ENCODE peak calls at places on chromosomes 5 and 9, in seven cellular contexts. K, O, D, X, E, M and S are unnamed samples. For H3K36me3, the result is how much of the 10 kb centered on the place peaks cover.

GRCh38 chr5:170818222-170818621 is 34.7 kb downstream of the GABRP start:
- DNase-seq in K (no peak), O (no peak), D (no peak), X (no peak), E (no peak), M (no peak), S (no peak)

GRCh38 chr9:128061305-128061704 is 5.8 kb downstream of the NAIF1 start:
- DNase-seq in K (no peak), O (no peak), D (no peak), X (no peak), E (no peak), M (no peak), S (no peak)

GRCh38 chr5:62564101-62564500 is 14.5 kb upstream of the LRRC70 start:
- DNase-seq in K (no peak), O (no peak), D (no peak), X (no peak), E (no peak), M (no peak), S (no peak)

GRCh38 chr5:160021818-160022446 is 13.0 kb downstream of the TTC1 start:
- DNase-seq in K (peak), O (peak), D (no peak), X (no peak), E (no peak), M (no peak), S (no peak)

GRCh38 chr5:74501674-74502478 is 138.7 kb downstream of the ENC1 start:
- DNase-seq in K (no peak), O (no peak), D (no peak), X (no peak), E (no peak), M (no peak), S (no peak)

GRCh38 chr9:98962861-98963260 is 19.2 kb downstream of the COL15A1 start:
- DNase-seq in K (peak), O (no peak), D (no peak), X (no peak), E (no peak), M (no peak), S (no peak)

GRCh38 chr5:102823441-102823874 is 68.4 kb downstream of the PAM start:
- DNase-seq in K (no peak), O (no peak), D (no peak), X (no peak), E (no peak), M (no peak), S (no peak)

GRCh38 chr5:141825836-141826560 is 52.2 kb downstream of the PCDH1 start:
- DNase-seq in K (peak), O (no peak), D (no peak), X (no peak), E (no peak), M (no peak), S (no peak)

GRCh38 chr9:93096131-93096802 is at the start of gene CARD19:
- DNase-seq in K (peak), O (peak), D (peak), X (no peak), E (peak), M (peak), S (peak)

GRCh38 chr9:133443982-133444381 is 15.8 kb upstream of the CACFD1 start:
- DNase-seq in K (no peak), O (no peak), D (no peak), X (no peak), E (no peak), M (no peak), S (no peak)

GRCh38 chr5:98314262-98314661 is 459.2 kb upstream of the RGMB start:
- DNase-seq in K (no peak), O (no peak), D (no peak), X (no peak), E (no peak), M (no peak), S (no peak)

GRCh38 chr5:72246239-72246580 is 73.8 kb downstream of the MRPS27 start:
- DNase-seq in K (no peak), O (no peak), D (no peak), X (no peak), E (no peak), M (no peak), S (no peak)
- H3K4me3 ChIP-seq in K (no peak), O (no peak), D (no peak), X (no peak), E (no peak), M (no peak), S (no peak)

DNA sequence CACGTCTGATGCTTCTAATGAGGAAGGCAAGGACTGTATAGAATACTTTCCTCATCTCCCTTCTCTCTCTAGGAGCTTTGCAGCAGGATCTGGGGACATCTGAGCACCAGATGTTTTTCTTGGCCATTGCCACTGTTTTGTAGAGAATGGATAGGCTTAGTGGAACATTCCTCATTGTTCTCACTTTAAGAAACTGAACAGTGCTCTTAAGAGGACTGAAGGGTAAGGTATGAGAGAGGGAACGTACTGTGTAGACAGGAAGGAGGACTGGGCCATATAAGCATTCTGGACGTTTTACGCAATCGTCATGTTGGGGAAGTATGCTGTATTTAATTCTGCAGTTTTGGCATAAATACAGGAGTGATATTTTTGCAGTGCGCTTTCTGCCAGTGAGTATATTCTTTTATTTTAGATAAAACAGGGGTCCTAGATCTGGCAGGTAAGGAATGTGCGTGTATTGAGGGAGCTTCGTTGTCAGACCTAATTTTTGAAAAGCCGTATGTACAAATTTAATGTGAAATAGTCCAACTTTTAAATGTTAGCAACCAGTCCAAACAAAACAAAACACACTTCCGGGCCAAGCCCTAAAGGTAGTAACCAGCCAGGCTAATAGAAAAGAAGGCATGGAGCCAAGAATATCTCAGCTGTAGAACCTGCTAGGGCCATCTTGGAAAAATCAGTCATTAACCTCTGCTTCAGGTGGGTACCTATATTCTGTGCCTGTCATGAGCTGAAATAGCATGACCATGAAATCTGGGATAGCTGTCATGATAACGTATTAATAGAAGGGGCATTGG is 70.8 kb downstream of the SMARCA2 start:
- DNase-seq in K (no peak), O (no peak), D (no peak), X (no peak), E (no peak), M (no peak), S (no peak)
- H3K36me3 ChIP-seq in K (under half), O (under half), D (under half), X (under half), E (under half), M (under half), S (half or more)

GRCh38 chr9:104993291-104993963 is 65.5 kb upstream of the ABCA1 start:
- DNase-seq in K (peak), O (peak), D (peak), X (no peak), E (peak), M (peak), S (peak)
- H3K4me3 ChIP-seq in K (peak), O (no peak), D (no peak), X (no peak), E (no peak), M (no peak), S (no peak)

GRCh38 chr9:111375062-111375461 is 45.0 kb upstream of the OR2K2 start:
- DNase-seq in K (no peak), O (no peak), D (no peak), X (no peak), E (no peak), M (no peak), S (no peak)

GRCh38 chr9:111366978-111367377 is 37.0 kb upstream of the OR2K2 start:
- DNase-seq in K (no peak), O (no peak), D (no peak), X (no peak), E (no peak), M (no peak), S (no peak)

GRCh38 chr9:111375817-111376564 is 46.0 kb upstream of the OR2K2 start:
- DNase-seq in K (no peak), O (no peak), D (no peak), X (no peak), E (no peak), M (no peak), S (no peak)

GRCh38 chr9:111372297-111372696 is 42.3 kb upstream of the OR2K2 start:
- DNase-seq in K (no peak), O (no peak), D (no peak), X (no peak), E (no peak), M (no peak), S (no peak)
- H3K36me3 ChIP-seq in K (half or more), O (under half), D (under half), X (under half), E (under half), M (half or more), S (half or more)

GRCh38 chr9:137218212-137218753 is 3.8 kb downstream of the RNF208 start:
- DNase-seq in K (no peak), O (no peak), D (no peak), X (no peak), E (no peak), M (no peak), S (no peak)
- H3K4me3 ChIP-seq in K (no peak), O (no peak), D (no peak), X (no peak), E (peak), M (no peak), S (no peak)

DNA sequence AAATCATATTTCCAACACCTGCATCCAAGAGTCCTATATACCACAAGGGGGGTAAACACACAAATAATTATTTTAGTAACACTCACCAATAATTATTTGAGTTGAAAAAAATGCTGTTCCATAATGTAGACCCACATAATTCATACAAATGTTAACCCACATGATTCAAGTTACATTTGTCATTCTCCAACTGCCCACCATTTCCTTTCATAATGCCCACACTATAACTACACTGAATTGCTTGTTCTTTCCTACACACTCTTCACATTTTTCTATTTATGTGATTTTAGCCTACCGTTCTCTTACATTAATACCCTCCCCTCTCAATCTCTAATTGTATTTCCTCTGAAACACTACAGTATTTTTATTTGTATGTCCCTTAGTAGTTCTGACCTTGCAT is 35.9 kb upstream of the HK3 start:
- DNase-seq in K (no peak), O (no peak), D (no peak), X (no peak), E (no peak), M (no peak), S (no peak)
- H3K36me3 ChIP-seq in K (under half), O (under half), D (under half), X (under half), E (under half), M (under half), S (half or more)

DNA sequence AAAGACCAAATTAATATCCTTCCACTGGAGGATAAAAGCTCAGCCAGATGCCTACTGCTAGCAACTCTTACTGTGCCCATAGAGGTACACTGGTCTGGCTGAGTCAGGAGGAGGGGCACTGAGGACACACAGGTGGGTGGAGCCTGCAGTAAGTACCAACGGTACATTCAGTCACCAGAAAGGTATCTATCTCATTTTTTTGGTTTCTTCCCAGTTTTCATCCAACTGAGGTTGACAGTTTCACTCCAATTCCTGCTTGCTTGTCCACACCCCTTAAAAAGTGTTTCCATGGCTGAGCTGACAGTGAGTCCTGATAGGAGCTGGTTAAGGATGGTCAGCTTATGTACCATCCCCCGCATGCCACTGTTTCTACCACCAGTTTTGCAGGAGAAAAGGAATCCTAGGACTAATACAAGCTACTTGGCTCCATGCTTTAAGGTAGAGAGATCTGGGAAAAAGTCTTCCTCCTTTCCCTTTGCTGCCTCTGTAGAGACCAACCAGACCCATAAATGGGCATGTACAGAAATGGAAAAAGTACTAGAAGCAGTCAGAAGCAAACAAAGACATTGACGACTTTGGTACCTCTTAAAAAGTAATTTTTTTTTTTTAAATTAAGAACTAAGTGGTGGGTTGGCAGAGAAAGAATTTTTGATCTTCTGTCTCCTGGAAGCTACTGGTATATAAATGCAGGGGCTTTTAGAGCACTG is 3.2 kb downstream of the ELL2 start:
- DNase-seq in K (peak), O (no peak), D (no peak), X (no peak), E (no peak), M (no peak), S (no peak)
- H3K4me3 ChIP-seq in K (peak), O (no peak), D (peak), X (no peak), E (peak), M (no peak), S (peak)

GRCh38 chr9:97907632-97908031 is 14.7 kb downstream of the TRMO start:
- DNase-seq in K (no peak), O (no peak), D (no peak), X (no peak), E (no peak), M (no peak), S (no peak)
- H3K36me3 ChIP-seq in K (under half), O (under half), D (under half), X (under half), E (under half), M (under half), S (half or more)

GRCh38 chr5:116566251-116566650 is 8.4 kb downstream of the SEMA6A start:
- DNase-seq in K (no peak), O (no peak), D (no peak), X (no peak), E (no peak), M (no peak), S (no peak)

GRCh38 chr5:116564322-116564721 is 10.3 kb downstream of the SEMA6A start:
- DNase-seq in K (no peak), O (no peak), D (no peak), X (no peak), E (no peak), M (no peak), S (no peak)

GRCh38 chr5:116563909-116564308 is 10.7 kb downstream of the SEMA6A start:
- DNase-seq in K (no peak), O (no peak), D (no peak), X (no peak), E (no peak), M (no peak), S (no peak)

GRCh38 chr5:116567100-116567499 is 7.5 kb downstream of the SEMA6A start:
- DNase-seq in K (no peak), O (no peak), D (no peak), X (no peak), E (no peak), M (no peak), S (no peak)

DNA sequence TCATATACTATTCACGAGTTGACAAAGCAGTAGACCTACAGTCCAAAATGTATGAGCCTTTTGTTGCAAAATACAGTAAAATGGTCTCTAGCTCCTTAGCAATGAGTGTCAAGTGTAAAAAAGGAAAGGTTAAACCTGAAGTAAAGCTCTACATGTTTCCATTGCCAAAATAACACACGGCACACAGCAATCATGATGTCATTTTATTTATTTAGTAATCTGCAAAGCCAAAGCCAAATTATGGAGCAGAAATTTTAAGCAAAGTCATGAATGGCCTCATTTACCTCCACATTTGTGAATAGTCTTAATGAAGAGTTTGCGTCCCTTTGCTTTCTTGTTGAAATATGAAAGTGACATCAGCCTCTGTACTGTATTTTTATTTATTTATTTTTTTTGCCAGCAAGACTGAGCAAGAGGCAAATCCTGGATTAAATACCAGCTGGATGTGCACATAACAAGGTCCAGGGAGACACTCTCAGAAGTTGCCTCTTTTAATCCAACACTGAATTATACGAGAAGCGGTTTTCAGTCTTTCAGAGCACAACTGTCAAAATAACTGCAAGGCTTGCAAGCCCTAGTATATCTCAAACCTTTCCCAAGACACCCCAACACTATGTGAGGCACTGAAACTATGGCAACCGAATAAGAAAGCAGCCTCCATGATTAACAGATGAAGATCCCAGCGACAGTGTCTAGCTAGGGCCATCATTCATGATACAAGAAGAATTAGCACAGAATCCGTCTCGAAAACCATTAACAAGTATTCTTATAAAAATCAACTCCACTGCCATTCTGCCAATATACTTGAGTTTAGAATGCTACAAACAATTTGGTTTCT is 9.6 kb downstream of the SEMA6A start:
- DNase-seq in K (peak), O (no peak), D (no peak), X (no peak), E (no peak), M (no peak), S (no peak)
- H3K4me3 ChIP-seq in K (peak), O (no peak), D (no peak), X (no peak), E (no peak), M (no peak), S (no peak)